ENCODE peak calls at places on chromosomes 2 and 18, in eight cellular contexts. Y, R, L, T, Q, E, G and S are unnamed samples.

GRCh38 chr2:191217580-191217979 is 27.6 kb upstream of the MYO1B start:
- DNase-seq in E (no peak), Y (peak; percentile 56), Q (no peak), T (no peak), L (no peak), R (no peak), G (no peak), S (peak; percentile 68)

GRCh38 chr2:99389371-99389770 is 52.2 kb downstream of the EIF5B start:
- DNase-seq in T (no peak), L (no peak), Y (no peak), E (no peak), Q (no peak), G (no peak), R (no peak), S (no peak)

GRCh38 chr2:95384854-95385569 is 17.5 kb upstream of the FAHD2A start:
- DNase-seq in Y (no peak), T (peak; percentile 77), L (peak; percentile 65), R (no peak), E (no peak), Q (peak; percentile 87), G (no peak), S (no peak)

GRCh38 chr2:40230717-40231300 is 221.1 kb downstream of the SLC8A1 start:
- DNase-seq in Q (no peak), Y (no peak), E (no peak), G (no peak), T (no peak), R (no peak), L (no peak), S (peak; percentile 16)

GRCh38 chr2:108182489-108182888 is 57.3 kb upstream of the SULT1C3 start:
- DNase-seq in Q (peak; percentile 45), T (no peak), L (no peak), R (peak; percentile 5), Y (peak; percentile 56), E (no peak), G (no peak), S (no peak)

GRCh38 chr18:59085797-59086196 is 53.9 kb upstream of the SEC11C start:
- DNase-seq in L (no peak), R (no peak), E (no peak), Y (no peak), G (no peak), Q (no peak), T (no peak), S (peak; percentile 61)

GRCh38 chr18:74234326-74235171 is 57.2 kb downstream of the CYB5A start:
- DNase-seq in T (peak; percentile 29), Q (peak; percentile 44), E (no peak), L (no peak), Y (peak; percentile 43), R (peak; percentile 69), G (no peak), S (peak; percentile 98)

GRCh38 chr2:200042944-200043343 is 87.6 kb downstream of the MAIP1 start:
- DNase-seq in G (no peak), E (no peak), L (no peak), Y (no peak), R (no peak), Q (no peak), T (no peak), S (no peak)

GRCh38 chr2:14907014-14907612 is 274.6 kb downstream of the LRATD1 start:
- DNase-seq in T (no peak), Y (peak; percentile 78), G (no peak), L (no peak), Q (no peak), R (no peak), E (no peak), S (no peak)

GRCh38 chr2:228321019-228321418 is 139.5 kb upstream of the SPHKAP start:
- DNase-seq in L (no peak), Q (no peak), G (no peak), Y (no peak), E (no peak), R (no peak), T (no peak), S (no peak)

DNA sequence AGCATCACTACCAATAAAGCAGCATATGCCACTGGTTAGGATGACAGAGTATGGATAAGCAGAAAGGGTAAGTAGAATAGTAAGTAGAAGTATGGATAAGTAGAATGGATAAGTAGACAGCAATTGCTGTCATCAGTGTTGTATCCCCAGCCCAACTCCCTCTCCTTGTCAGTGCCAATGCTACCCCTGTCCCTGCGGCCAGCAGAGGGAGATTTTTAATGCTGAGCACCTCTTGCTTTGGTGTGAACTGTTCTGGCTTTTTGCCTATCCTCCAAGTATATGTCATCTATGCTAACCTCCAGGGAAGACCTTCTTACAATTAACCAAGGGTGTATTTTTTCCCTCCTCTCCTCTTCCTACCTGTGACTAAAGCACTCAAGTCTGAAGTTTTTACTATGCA is 136.7 kb upstream of the SPHKAP start:
- DNase-seq in G (no peak), R (peak; percentile 70), L (no peak), Y (peak; percentile 39), Q (peak; percentile 40), T (no peak), E (no peak), S (peak; percentile 3)
- TF ChIP-seq CTCF in G (no peak), R (peak; percentile 42), L (peak; percentile 38), Y (peak; percentile 51), Q (no peak), T (no peak), E (peak; percentile 23), S (peak; percentile 6)

GRCh38 chr2:129300456-129300855 is 679.0 kb upstream of the RAB6C start:
- DNase-seq in L (no peak), G (no peak), R (no peak), Y (no peak), E (no peak), T (no peak), Q (no peak), S (no peak)

GRCh38 chr2:129302815-129303214 is 676.7 kb upstream of the RAB6C start:
- DNase-seq in E (no peak), L (no peak), G (no peak), Q (no peak), T (no peak), Y (no peak), R (no peak), S (no peak)

GRCh38 chr2:129299756-129300155 is 679.7 kb upstream of the RAB6C start:
- DNase-seq in G (no peak), L (no peak), Q (no peak), Y (no peak), E (no peak), R (no peak), T (no peak), S (no peak)

GRCh38 chr2:129302106-129302505 is 677.4 kb upstream of the RAB6C start:
- DNase-seq in E (no peak), L (no peak), Y (no peak), G (no peak), T (no peak), R (no peak), Q (no peak), S (no peak)

GRCh38 chr2:129301431-129301913 is 678.0 kb upstream of the RAB6C start:
- DNase-seq in R (peak; percentile 6), Y (no peak), E (no peak), G (no peak), T (peak; percentile 37), L (no peak), Q (no peak), S (no peak)
- H3K4me3 ChIP-seq in R (no peak overlapping the region), Y (no peak overlapping the region), E (no peak overlapping the region), G (no peak overlapping the region), T (no peak overlapping the region), L (no peak overlapping the region), Q (no peak overlapping the region), S (no peak overlapping the region)

GRCh38 chr2:231785822-231786176 is 446 bp upstream of the COPS7B start:
- DNase-seq in T (no peak), Q (no peak), G (no peak), Y (peak; percentile 15), E (no peak), R (no peak), L (no peak), S (no peak)

GRCh38 chr2:231786917-231787292 is 660 bp downstream of the COPS7B start:
- DNase-seq in E (no peak), L (no peak), T (no peak), Q (no peak), R (no peak), G (no peak), Y (no peak), S (no peak)

GRCh38 chr2:231785413-231785812 is 832 bp upstream of the COPS7B start:
- DNase-seq in Y (no peak), T (no peak), E (no peak), G (no peak), R (no peak), L (no peak), Q (no peak), S (no peak)

GRCh38 chr2:231781798-231782726 is 980 bp upstream of the PDE6D start:
- DNase-seq in Y (peak; percentile 69), L (no peak), T (peak; percentile 32), Q (peak; percentile 34), G (no peak), E (no peak), R (peak; percentile 59), S (peak; percentile 65)

GRCh38 chr2:231786177-231786916 is at the start of gene COPS7B:
- DNase-seq in G (peak; percentile 20), L (peak; percentile 93), E (peak; percentile 90), Y (peak; percentile 98), T (peak; percentile 62), Q (peak; percentile 85), R (peak; percentile 75), S (peak; percentile 84)
- TF ChIP-seq CTCF in G (no peak), L (peak; percentile 33), E (no peak), Y (peak; percentile 65), T (no peak), Q (peak; percentile 18), R (no peak), S (peak; percentile 41)

GRCh38 chr2:237882510-237883481 is 23.4 kb downstream of the RAMP1 start:
- DNase-seq in E (peak; percentile 40), G (no peak), R (no peak), L (peak; percentile 69), Y (no peak), Q (no peak), T (no peak), S (no peak)

GRCh38 chr2:237877576-237878307 is 18.3 kb downstream of the RAMP1 start:
- DNase-seq in T (peak; percentile 16), Y (no peak), E (peak; percentile 29), R (no peak), L (peak; percentile 42), Q (no peak), G (no peak), S (no peak)

GRCh38 chr2:237879058-237879430 is 19.6 kb downstream of the RAMP1 start:
- DNase-seq in R (no peak), Y (no peak), G (no peak), L (peak; percentile 13), Q (peak; percentile 33), T (peak; percentile 7), E (no peak), S (peak; percentile 77)

GRCh38 chr2:237878321-237879057 is 19.1 kb downstream of the RAMP1 start:
- DNase-seq in E (no peak), T (peak; percentile 16), L (peak; percentile 33), G (no peak), R (no peak), Y (no peak), Q (no peak), S (no peak)

DNA sequence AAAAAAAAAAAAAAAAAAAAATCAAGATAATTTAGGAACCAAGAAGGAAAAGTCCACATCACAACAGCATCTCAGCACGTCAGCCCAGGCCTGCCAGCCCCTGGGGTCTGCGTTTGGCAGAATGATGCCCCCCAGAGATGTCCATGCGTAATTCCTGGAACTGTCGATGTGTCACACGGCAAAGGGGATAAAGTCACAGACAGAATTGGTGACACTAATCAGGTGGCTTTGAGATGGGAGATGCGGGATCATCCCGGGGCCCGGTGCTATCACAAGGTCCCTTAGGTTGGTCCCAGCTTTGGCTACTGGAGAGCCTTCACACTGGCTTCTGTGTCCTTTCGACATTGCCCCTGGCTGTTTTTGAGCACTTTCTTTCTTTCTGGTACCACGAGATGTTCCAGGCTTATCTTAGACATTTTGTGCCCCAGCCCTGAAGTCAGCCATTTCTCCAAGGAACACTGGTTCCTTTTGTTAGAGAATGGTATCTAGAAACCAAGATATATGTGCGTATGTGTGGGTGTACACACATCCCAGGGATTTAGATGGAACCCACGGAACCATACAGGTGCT is 20.7 kb downstream of the RAMP1 start:
- DNase-seq in E (peak; percentile 10), R (no peak), G (no peak), Y (no peak), Q (no peak), T (peak; percentile 11), L (peak; percentile 35), S (no peak)
- H3K4me3 ChIP-seq in E (no peak overlapping the region), R (no peak overlapping the region), G (no peak overlapping the region), Y (no peak overlapping the region), Q (no peak overlapping the region), T (no peak overlapping the region), L (no peak overlapping the region), S (no peak overlapping the region)